ENCODE peak calls at places on chromosomes 11 and 22, in four cellular contexts. K, X, R and H are unnamed samples.

GRCh38 chr11:116773203-116774112 is 671 bp upstream of the BUD13 start:
- DNase-seq in R (peak; percentile 25), K (no peak), X (peak; percentile 40), H (no peak)

GRCh38 chr11:57588038-57588710 is 9.3 kb upstream of the SERPING1 start:
- DNase-seq in R (no peak), X (no peak), K (no peak), H (no peak)

GRCh38 chr11:9825315-9825714 is 161.4 kb downstream of the SWAP70 start:
- DNase-seq in X (no peak), K (no peak), R (no peak), H (no peak)

GRCh38 chr11:11078344-11078743 is 220.5 kb upstream of the ZBED5 start:
- DNase-seq in X (peak; percentile 51), K (no peak), R (peak; percentile 2), H (no peak)

GRCh38 chr11:35321532-35322320 is 97.6 kb downstream of the SLC1A2 start:
- DNase-seq in K (no peak), R (peak; percentile 61), X (peak; percentile 57), H (no peak)

GRCh38 chr11:78216021-78216420 is 27.3 kb downstream of the USP35 start:
- DNase-seq in K (peak; percentile 17), R (no peak), X (no peak), H (no peak)

GRCh38 chr11:91421586-91421985 is 803.0 kb upstream of the FAT3 start:
- DNase-seq in X (no peak), K (no peak), R (no peak), H (peak; percentile 76)

GRCh38 chr11:110962907-110963306 is 250.7 kb upstream of the ARHGAP20 start:
- DNase-seq in X (peak; percentile 83), R (peak; percentile 12), K (no peak), H (no peak)

GRCh38 chr22:47452184-47452583 is 689.7 kb downstream of the TBC1D22A start:
- DNase-seq in R (no peak), X (no peak), K (peak; percentile 56), H (no peak)

GRCh38 chr22:39448205-39449054 is 8.4 kb upstream of the MGAT3 start:
- DNase-seq in X (no peak), K (peak; percentile 51), R (no peak), H (no peak)

GRCh38 chr11:2754008-2754407 is 54.2 kb upstream of the KCNQ1OT1 start:
- DNase-seq in R (no peak), X (no peak), K (no peak), H (no peak)

GRCh38 chr11:2450321-2451041 is 5.7 kb downstream of the KCNQ1 start:
- DNase-seq in K (no peak), R (no peak), X (no peak), H (no peak)

GRCh38 chr11:36258730-36259360 is 30.4 kb downstream of the COMMD9 start:
- DNase-seq in K (peak; percentile 87), R (peak; percentile 68), X (peak; percentile 84), H (peak; percentile 78)

GRCh38 chr22:39973656-39974055 is 13.5 kb downstream of the TMA7B start:
- DNase-seq in X (no peak), K (no peak), R (no peak), H (no peak)

GRCh38 chr11:125173556-125173955 is 9.0 kb downstream of the PKNOX2 start:
- DNase-seq in K (no peak), R (no peak), X (no peak), H (no peak)

GRCh38 chr11:1455032-1455762 is 31.4 kb downstream of the MOB2 start:
- DNase-seq in X (no peak), K (no peak), R (no peak), H (no peak)

GRCh38 chr11:8665222-8665621 is 17.2 kb downstream of the TRIM66 start:
- DNase-seq in R (no peak), X (no peak), K (peak; percentile 3), H (no peak)

GRCh38 chr22:22949953-22950352 is 62.3 kb downstream of the IGLL5 start:
- DNase-seq in K (no peak), R (no peak), X (no peak), H (no peak)

GRCh38 chr22:17842386-17842785 is 68.1 kb upstream of the BID start:
- DNase-seq in R (no peak), X (peak; percentile 64), K (no peak), H (no peak)

GRCh38 chr11:120210651-120211521 is at the start of gene OAF:
- DNase-seq in K (peak; percentile 93), X (peak; percentile 93), R (peak; percentile 89), H (peak; percentile 73)

GRCh38 chr11:123473941-123474668 is 44.0 kb downstream of the GRAMD1B start:
- DNase-seq in K (no peak), X (peak; percentile 87), R (peak; percentile 93), H (no peak)

GRCh38 chr11:115670538-115671200 is 166.5 kb upstream of the CADM1 start:
- DNase-seq in R (no peak), X (no peak), K (no peak), H (no peak)

GRCh38 chr11:104968365-104968855 is at the start of gene CASP4:
- DNase-seq in X (peak; percentile 92), K (no peak), R (peak; percentile 64), H (no peak)

GRCh38 chr22:43867839-43868652 is 5.7 kb upstream of the SULT4A1 start:
- DNase-seq in K (peak; percentile 94), R (peak; percentile 66), X (peak; percentile 70), H (no peak)

GRCh38 chr11:72758690-72759389 is 6.6 kb upstream of the ARAP1 start:
- DNase-seq in K (no peak), R (peak; percentile 95), X (peak; percentile 91), H (no peak)

GRCh38 chr22:29102300-29102699 is 29.5 kb downstream of the KREMEN1 start:
- DNase-seq in X (no peak), R (no peak), K (no peak), H (no peak)

GRCh38 chr11:67029146-67029545 is 6.2 kb downstream of the SYT12 start:
- DNase-seq in X (no peak), K (peak; percentile 38), R (peak; percentile 22), H (no peak)

GRCh38 chr11:128318856-128319474 is 268.4 kb downstream of the ETS1 start:
- DNase-seq in K (no peak), R (peak; percentile 24), X (no peak), H (no peak)

GRCh38 chr11:84800755-84801346 is 826.3 kb downstream of the DLG2 start:
- DNase-seq in K (no peak), R (peak; percentile 51), X (peak; percentile 26), H (no peak)
- TF ChIP-seq CTCF in K (peak; percentile 71), R (peak; percentile 28), X (peak; percentile 24), H (peak; percentile 47)

DNA sequence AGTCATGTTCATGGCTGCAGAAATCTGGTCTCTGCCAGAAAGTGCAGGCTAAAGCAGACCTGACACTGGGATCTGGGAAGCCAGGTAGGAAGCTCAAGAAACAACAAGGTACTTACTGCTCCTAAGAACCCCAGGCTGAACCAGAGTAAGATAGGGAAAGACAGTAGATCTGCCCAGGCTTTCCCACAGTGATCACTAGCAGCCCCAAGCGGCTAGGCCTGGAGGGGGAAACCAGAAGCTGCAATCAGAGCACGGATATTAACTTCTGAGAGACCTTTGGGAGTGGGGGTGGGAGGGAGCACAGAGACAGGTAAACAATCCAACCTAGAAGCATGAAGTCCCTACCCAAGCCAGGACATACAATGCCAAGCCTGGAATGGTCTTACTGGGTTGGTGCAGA is 135.2 kb upstream of the C11orf58 start:
- DNase-seq in R (no peak), K (peak; percentile 72), X (no peak), H (no peak)
- TF ChIP-seq CTCF in R (no peak), K (peak; percentile 22), X (no peak), H (no peak)

DNA sequence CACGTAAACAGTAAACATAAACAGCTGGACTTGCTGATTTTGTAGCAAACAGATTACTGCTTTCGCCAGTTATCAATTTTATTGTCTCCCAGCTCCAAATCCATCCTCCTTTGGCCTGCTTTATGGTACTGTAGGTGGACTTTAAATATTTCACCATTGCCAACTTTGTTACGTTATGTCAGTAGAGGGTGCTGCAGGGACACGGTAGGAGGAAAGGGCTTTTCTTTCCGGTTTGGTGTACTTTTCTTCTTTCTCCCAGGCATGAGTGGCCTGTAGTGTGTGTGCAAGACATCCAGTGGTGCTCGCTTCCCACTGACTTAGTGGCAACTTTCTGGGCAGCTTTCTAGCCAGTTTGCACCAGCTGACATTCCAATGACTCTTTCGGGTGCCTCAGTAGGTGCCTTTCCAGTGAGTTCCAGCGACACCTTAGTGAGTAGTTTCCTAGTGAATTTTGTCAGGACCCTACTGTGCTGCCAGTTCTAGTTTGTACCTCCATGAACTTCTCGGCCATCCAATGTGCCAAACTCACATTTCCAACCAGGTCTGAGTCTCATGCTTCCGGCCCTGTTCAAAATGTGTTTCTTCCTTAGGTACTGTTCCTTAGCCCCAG is 267.6 kb upstream of the TENM4 start:
- DNase-seq in X (peak; percentile 11), R (peak; percentile 41), K (peak; percentile 74), H (no peak)
- TF ChIP-seq CTCF in X (peak; percentile 46), R (peak; percentile 49), K (peak; percentile 88), H (peak; percentile 45)

DNA sequence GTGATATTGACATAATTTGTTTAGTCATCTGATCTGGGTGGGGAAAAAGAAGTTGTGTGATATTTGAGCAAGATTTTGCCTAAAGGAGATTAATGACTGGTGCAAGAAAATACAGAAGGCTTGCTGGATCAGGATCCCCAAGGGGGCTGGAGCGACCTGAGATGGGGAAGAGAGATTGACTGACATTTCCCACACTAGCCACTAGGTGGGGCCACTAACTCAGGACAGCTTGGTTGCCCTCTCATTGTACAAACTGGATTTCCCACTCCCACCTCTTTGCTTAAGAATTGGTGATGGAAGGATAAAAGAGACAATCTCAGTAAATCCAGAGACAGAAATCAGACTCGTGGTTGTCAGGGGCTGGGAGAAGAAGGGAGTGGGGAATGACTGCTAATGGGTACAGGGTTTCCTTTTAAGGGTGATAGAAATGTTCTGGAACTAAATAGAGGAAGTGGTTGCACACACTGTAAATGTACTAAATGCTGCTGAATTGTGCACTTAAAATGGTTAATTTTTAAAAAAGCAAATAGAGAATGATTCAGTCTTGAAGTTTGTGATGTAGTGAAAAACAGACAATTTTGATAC is 50.7 kb downstream of the CTTN start:
- DNase-seq in X (no peak), K (peak; percentile 76), R (no peak), H (peak; percentile 55)
- TF ChIP-seq CTCF in X (peak; percentile 46), K (peak; percentile 84), R (peak; percentile 56), H (peak; percentile 80)

GRCh38 chr11:17036666-17037658 is 22.7 kb upstream of the PLEKHA7 start:
- DNase-seq in R (no peak), K (peak; percentile 86), X (no peak), H (no peak)
- TF ChIP-seq CTCF in R (no peak), K (peak; percentile 75), X (peak; percentile 25), H (no peak)

DNA sequence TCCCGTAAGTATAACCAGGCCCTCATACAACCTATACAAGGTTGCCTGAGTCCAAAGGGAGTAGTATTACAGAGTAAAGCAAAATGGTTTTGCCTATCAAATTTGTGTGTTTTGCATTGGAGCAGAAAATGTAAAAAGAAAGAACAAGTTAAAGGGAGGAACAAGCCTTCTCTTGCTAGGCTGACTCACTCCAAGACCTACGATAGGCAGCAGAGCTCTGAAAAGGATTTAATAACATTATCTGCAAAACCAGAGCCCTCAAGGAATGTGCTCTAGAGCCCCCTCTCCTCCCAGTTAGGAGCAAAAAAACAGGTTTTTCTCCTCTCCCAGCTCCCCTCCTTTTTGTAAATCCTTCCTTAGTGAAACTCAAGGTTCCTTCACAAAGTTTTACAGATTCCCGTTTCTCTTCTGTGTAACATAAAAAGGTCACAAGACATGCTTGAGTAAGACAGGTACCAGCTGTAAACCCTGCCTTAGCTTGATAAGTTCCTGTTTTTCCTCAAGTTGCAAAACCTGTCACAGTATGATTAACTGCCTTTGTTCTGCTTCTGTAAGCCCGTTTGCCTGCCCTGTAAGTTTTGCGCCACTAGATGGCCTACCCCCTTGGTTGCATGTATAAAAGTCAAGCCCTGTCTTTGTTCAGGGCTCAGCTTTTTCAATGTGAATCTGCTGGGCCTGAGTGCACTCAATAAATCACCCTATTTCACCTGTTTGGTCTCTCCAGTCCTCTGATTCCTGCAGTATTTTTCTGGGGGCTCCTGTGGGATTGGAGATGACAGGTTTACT is 498.2 kb downstream of the KCNA4 start:
- DNase-seq in R (no peak), K (peak; percentile 81), X (no peak), H (no peak)
- TF ChIP-seq CTCF in R (peak; percentile 10), K (peak; percentile 64), X (no peak), H (no peak)

GRCh38 chr22:38291201-38291777 is 18.5 kb upstream of the TMEM184B start:
- DNase-seq in X (no peak), K (no peak), R (no peak), H (no peak)
- TF ChIP-seq CTCF in X (peak; percentile 3), K (no peak), R (peak; percentile 7), H (no peak)